ENCODE peak calls at places on chromosome 7, in eight cellular contexts. Y is sigmoid colon; R is Panc1; T is astrocyte; O is aorta; G is heart right ventricle; S is upper lobe of right lung; I is CD4-positive, alpha-beta T cell. K is an unnamed sample. For H3K9me3, the result is how much of the 10 kb centered on the place peaks cover.

GRCh38 chr7:23380961-23381360 is 81.8 kb downstream of the MALSU1 start:
- DNase-seq in Y (no peak), R (no peak), T (no peak), O (no peak), G (no peak), S (no peak), I (no peak), K (no peak)

GRCh38 chr7:128888039-128888755 is 22.3 kb downstream of the KCP start:
- DNase-seq in Y (peak), R (no peak), T (no peak), O (no peak), G (no peak), S (peak), I (no peak), K (no peak)

GRCh38 chr7:111517441-111518037 is 44.8 kb downstream of the IMMP2L start:
- DNase-seq in Y (no peak), R (no peak), T (no peak), O (no peak), G (no peak), S (no peak), I (no peak), K (no peak)

GRCh38 chr7:50475340-50475739 is 25.2 kb upstream of the FIGNL1 start:
- DNase-seq in Y (no peak), R (no peak), T (no peak), O (no peak), G (no peak), S (no peak), I (no peak), K (no peak)

GRCh38 chr7:37287093-37287492 is 161.6 kb downstream of the ELMO1 start:
- DNase-seq in Y (no peak), R (no peak), T (no peak), O (no peak), G (no peak), S (no peak), I (no peak), K (no peak)

GRCh38 chr7:2873146-2873545 is 29.0 kb upstream of the GNA12 start:
- DNase-seq in Y (no peak), R (no peak), T (no peak), O (no peak), G (no peak), S (no peak), I (no peak), K (no peak)

GRCh38 chr7:98991141-98991540 is 112.8 kb downstream of the TRRAP start:
- DNase-seq in Y (peak), R (no peak), T (no peak), O (no peak), G (no peak), S (peak), I (no peak), K (no peak)

GRCh38 chr7:5598261-5598761 is 174.7 kb upstream of the TNRC18 start:
- DNase-seq in Y (peak), R (no peak), T (peak), O (no peak), G (no peak), S (no peak), I (no peak), K (peak)

GRCh38 chr7:67625257-67625713 is 628.7 kb downstream of the TYW1 start:
- DNase-seq in Y (peak), R (peak), T (peak), O (peak), G (peak), S (peak), I (no peak), K (peak)

GRCh38 chr7:138773176-138773575 is 24.6 kb upstream of the TMEM213 start:
- DNase-seq in Y (no peak), R (no peak), T (no peak), O (no peak), G (no peak), S (peak), I (no peak), K (no peak)

GRCh38 chr7:37729160-37729559 is 45.6 kb downstream of the GPR141 start:
- DNase-seq in Y (no peak), R (no peak), T (no peak), O (peak), G (peak), S (no peak), I (no peak), K (no peak)

GRCh38 chr7:115779561-115779960 is 251.0 kb downstream of the TFEC start:
- DNase-seq in Y (no peak), R (no peak), T (no peak), O (no peak), G (no peak), S (no peak), I (no peak), K (no peak)

GRCh38 chr7:73851410-73852338 is 9.3 kb upstream of the TMEM270 start:
- DNase-seq in Y (no peak), R (peak), T (peak), O (no peak), G (no peak), S (no peak), I (no peak), K (no peak)

GRCh38 chr7:136517971-136518370 is 350.5 kb upstream of the CHRM2 start:
- DNase-seq in Y (no peak), R (no peak), T (no peak), O (no peak), G (no peak), S (no peak), I (no peak), K (no peak)

GRCh38 chr7:107816053-107816566 is 13.1 kb upstream of the SLC26A3 start:
- DNase-seq in Y (no peak), R (no peak), T (no peak), O (no peak), G (no peak), S (no peak), I (no peak), K (no peak)

GRCh38 chr7:105677803-105678583 is 96.7 kb upstream of the EFCAB10 start:
- DNase-seq in Y (no peak), R (no peak), T (no peak), O (peak), G (no peak), S (no peak), I (peak), K (peak)

DNA sequence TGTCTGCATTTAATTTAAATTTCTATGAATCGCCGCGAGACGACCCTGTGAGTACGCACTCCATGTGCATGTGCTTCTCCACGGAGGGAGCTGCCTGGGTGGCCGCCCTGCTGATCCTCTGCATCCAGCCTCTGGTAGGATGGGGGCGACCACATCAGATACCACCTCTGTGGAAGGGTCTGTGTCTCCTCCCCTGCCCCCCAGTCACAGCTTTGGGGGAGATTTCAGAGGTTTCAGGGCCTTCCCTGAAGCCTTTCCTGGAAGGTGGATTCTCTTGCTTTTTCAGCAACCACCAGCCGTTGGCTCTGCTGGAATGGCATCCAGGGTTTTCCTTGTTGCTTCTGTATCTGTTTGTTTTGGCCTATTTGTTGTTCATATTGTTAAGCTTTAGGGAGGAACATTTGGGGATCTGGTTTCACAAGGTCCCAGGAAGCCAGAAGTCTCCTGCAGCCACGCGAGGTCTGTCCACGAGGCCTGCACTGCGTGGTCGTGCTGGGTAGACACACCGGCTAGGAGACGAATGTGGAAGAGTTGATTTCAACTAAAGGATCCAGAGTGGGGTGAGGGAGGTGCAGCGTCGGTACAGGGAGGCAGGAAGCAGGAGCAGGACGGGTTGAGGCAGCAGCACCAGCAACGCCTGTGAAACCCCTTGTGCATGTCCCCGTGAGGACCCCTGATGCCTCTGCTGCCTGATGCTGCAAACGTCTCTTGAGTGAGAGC is 329.1 kb downstream of the PTPRN2 start:
- DNase-seq in Y (no peak), R (no peak), T (no peak), O (no peak), G (no peak), S (peak), I (no peak), K (no peak)
- H3K9me3 ChIP-seq in Y (under half), R (under half), T (under half), O (under half), G (under half), S (under half), I (under half), K (under half)

GRCh38 chr7:157635148-157635500 is 298.3 kb downstream of the DNAJB6 start:
- DNase-seq in Y (no peak), R (no peak), T (no peak), O (no peak), G (no peak), S (peak), I (no peak), K (no peak)
- H3K9me3 ChIP-seq in Y (under half), R (under half), T (under half), O (under half), G (under half), S (under half), I (under half), K (under half)

GRCh38 chr7:158329686-158330085 is 257.9 kb downstream of the PTPRN2 start:
- DNase-seq in Y (no peak), R (no peak), T (no peak), O (no peak), G (no peak), S (no peak), I (no peak), K (no peak)

GRCh38 chr7:158328376-158329013 is 259.1 kb downstream of the PTPRN2 start:
- DNase-seq in Y (no peak), R (no peak), T (no peak), O (no peak), G (no peak), S (no peak), I (no peak), K (peak)

GRCh38 chr7:158327571-158328180 is 259.9 kb downstream of the PTPRN2 start:
- DNase-seq in Y (no peak), R (no peak), T (no peak), O (no peak), G (no peak), S (no peak), I (no peak), K (no peak)

GRCh38 chr7:158327012-158327411 is 260.6 kb downstream of the PTPRN2 start:
- DNase-seq in Y (no peak), R (no peak), T (no peak), O (no peak), G (no peak), S (no peak), I (no peak), K (no peak)

GRCh38 chr7:158329014-158329610 is 258.5 kb downstream of the PTPRN2 start:
- DNase-seq in Y (no peak), R (no peak), T (no peak), O (no peak), G (no peak), S (no peak), I (no peak), K (peak)
- H3K9me3 ChIP-seq in Y (under half), R (under half), T (under half), O (under half), G (under half), S (under half), I (under half), K (under half)

GRCh38 chr7:64078699-64078994 is 33.4 kb downstream of the ZNF727 start:
- DNase-seq in Y (no peak), R (no peak), T (no peak), O (no peak), G (no peak), S (no peak), I (no peak), K (no peak)
- H3K9me3 ChIP-seq in Y (half or more), R (half or more), T (under half), O (under half), G (half or more), S (half or more), I (half or more), K (under half)

GRCh38 chr7:141238546-141239218 is 164.8 kb downstream of the TMEM178B start:
- DNase-seq in Y (no peak), R (no peak), T (no peak), O (no peak), G (no peak), S (no peak), I (no peak), K (no peak)
- H3K9me3 ChIP-seq in Y (under half), R (under half), T (under half), O (under half), G (under half), S (under half), I (under half), K (under half)

K was measured in right cardiac atrium.